ENCODE peak calls at places on chromosomes 3 and 15, in ten cellular contexts. N, B, A, S, Q, E, D, T, H and P are unnamed samples. For H3K4me1, the result is how much of the 10 kb centered on the place peaks cover.

GRCh38 chr3:129020691-129021090 is 19.6 kb downstream of the EFCC1 start:
- DNase-seq in D (no peak), E (no peak), B (no peak), N (no peak), H (no peak), A (no peak), Q (no peak), T (no peak), S (peak), P (no peak)

GRCh38 chr3:30924763-30925162 is 30.3 kb upstream of the GADL1 start:
- DNase-seq in A (no peak), S (no peak), N (no peak), Q (no peak), D (no peak), B (no peak), H (no peak), E (no peak), T (no peak), P (no peak)

GRCh38 chr3:29488922-29489321 is 208.1 kb downstream of the RBMS3 start:
- DNase-seq in E (no peak), S (no peak), T (no peak), D (no peak), A (no peak), Q (no peak), H (no peak), N (no peak), B (no peak), P (no peak)

GRCh38 chr3:81910244-81910852 is 148.9 kb upstream of the GBE1 start:
- DNase-seq in E (no peak), Q (no peak), D (peak), S (no peak), N (no peak), B (peak), A (no peak), H (peak), T (peak), P (peak)

GRCh38 chr3:58048301-58048700 is 40.1 kb downstream of the FLNB start:
- DNase-seq in H (no peak), N (no peak), B (no peak), A (no peak), E (no peak), Q (peak), D (no peak), S (no peak), T (peak), P (no peak)

GRCh38 chr15:22884344-22884743 is 45.9 kb downstream of the NIPA2 start:
- DNase-seq in E (no peak), H (no peak), Q (no peak), A (no peak), N (no peak), S (no peak), B (peak), T (no peak), D (no peak), P (no peak)

GRCh38 chr3:154089416-154090115 is 31.6 kb upstream of the ARHGEF26 start:
- DNase-seq in S (no peak), B (no peak), H (no peak), Q (no peak), D (no peak), T (peak), A (no peak), N (no peak), E (no peak), P (no peak)

GRCh38 chr3:129224984-129225393 is 24.4 kb upstream of the COPG1 start:
- DNase-seq in S (peak), B (no peak), A (no peak), Q (peak), D (peak), T (no peak), N (peak), H (peak), E (peak), P (peak)

GRCh38 chr15:60717008-60717407 is 238.1 kb upstream of the ICE2 start:
- DNase-seq in N (no peak), S (no peak), H (no peak), A (no peak), E (no peak), T (no peak), B (no peak), Q (no peak), D (no peak), P (no peak)

GRCh38 chr3:65633018-65633417 is 405.7 kb downstream of the MAGI1 start:
- DNase-seq in B (no peak), T (peak), D (peak), H (no peak), S (no peak), A (no peak), Q (no peak), N (no peak), E (no peak), P (no peak)

GRCh38 chr3:66473637-66474036 is 27.2 kb downstream of the LRIG1 start:
- DNase-seq in N (no peak), A (no peak), D (no peak), B (no peak), H (no peak), E (no peak), S (no peak), Q (no peak), T (no peak), P (no peak)

GRCh38 chr3:185126201-185126600 is 26.7 kb downstream of the C3orf70 start:
- DNase-seq in H (no peak), Q (no peak), S (no peak), E (no peak), N (no peak), B (no peak), A (no peak), D (no peak), T (no peak), P (no peak)

GRCh38 chr3:168847293-168847883 is 751.7 kb upstream of the GOLIM4 start:
- DNase-seq in A (no peak), T (peak), B (peak), D (peak), S (no peak), E (no peak), Q (no peak), H (no peak), N (no peak), P (no peak)

GRCh38 chr15:48049736-48050135 is 71.1 kb upstream of the SLC24A5 start:
- DNase-seq in N (no peak), Q (no peak), T (no peak), S (no peak), E (no peak), A (no peak), B (no peak), D (no peak), H (no peak), P (no peak)

GRCh38 chr3:42066516-42067181 is 24.5 kb upstream of the TRAK1 start:
- DNase-seq in D (peak), T (peak), N (no peak), B (no peak), E (no peak), A (no peak), H (no peak), Q (no peak), S (no peak), P (no peak)
- H3K4me3 ChIP-seq in D (no peak), T (no peak), N (no peak), B (no peak), E (no peak), A (peak), H (no peak), Q (peak), S (no peak), P (no peak)

DNA sequence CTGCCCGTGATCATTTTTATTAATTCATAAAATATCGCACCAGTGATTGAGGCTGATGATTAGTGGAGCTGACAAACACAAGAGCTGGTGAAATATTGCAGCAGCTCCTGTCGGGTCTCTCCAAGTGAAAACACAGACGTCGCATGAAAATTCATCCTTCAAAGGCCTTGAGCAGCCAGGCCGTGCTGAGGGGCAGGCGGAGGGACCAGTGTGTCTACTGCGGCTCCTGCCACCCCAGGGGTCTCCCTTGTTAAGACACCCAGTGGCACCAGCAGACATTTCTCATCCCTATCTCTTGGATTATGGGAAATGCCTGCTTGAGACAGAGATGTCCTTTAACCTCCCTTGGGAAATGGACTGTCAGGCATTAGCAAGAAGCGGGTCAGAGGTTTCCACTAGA is 289.4 kb upstream of the TLE3 start:
- DNase-seq in B (no peak), E (no peak), S (no peak), N (no peak), T (no peak), A (no peak), Q (no peak), H (no peak), D (no peak), P (no peak)
- H3K4me1 ChIP-seq in B (under half), E (under half), S (under half), N (under half), T (under half), A (under half), Q (under half), H (under half), D (under half), P (under half)

GRCh38 chr15:74400313-74400850 is 32.9 kb upstream of the CYP11A1 start:
- DNase-seq in E (no peak), B (no peak), S (no peak), N (no peak), D (no peak), T (no peak), Q (no peak), A (no peak), H (no peak), P (no peak)
- H3K4me3 ChIP-seq in E (no peak), B (no peak), S (no peak), N (no peak), D (no peak), T (no peak), Q (no peak), A (no peak), H (no peak), P (peak)

DNA sequence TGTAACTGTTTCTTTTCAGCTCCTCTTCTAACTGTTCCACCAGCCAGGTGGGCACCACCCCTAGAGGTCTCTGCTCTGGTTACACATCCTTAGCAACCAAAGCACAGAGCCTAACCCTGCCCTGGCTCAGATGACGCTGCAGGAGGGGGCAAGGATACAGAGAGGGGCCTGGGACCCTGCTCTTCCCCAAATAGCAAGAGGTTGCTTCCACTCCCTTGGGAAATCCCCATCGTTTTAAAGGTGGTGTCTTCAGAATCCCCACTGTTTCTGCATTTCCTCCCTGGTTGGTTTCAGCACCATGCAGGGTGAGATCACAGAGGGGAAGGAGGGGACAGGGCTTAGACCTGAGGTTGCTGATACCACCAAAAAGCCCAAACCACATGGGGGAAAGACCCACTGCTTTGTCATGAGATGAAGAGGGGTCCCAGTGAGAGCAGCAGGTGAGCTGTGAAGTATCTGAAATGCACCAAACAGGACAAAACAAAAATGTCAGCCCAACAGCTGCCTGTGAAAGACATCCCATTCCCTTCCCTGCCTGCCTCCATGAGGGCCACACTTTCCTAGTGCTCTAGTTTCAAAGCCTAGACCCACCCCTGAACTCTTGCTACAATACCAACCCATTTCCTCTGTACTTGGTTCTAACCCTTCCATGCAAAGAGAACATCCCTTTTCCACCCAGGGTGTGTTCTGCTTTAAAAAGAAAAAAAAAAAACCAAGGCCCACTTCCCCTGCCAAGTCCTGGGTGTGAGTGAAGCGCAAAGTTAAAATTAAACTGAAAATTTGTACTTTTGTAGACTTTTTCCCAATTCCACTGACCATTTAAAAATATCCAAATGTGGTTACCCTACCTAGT is 29.0 kb downstream of the ANP32A start:
- DNase-seq in N (no peak), B (no peak), Q (no peak), E (no peak), H (no peak), T (peak), A (no peak), D (no peak), S (no peak), P (peak)
- H3K4me1 ChIP-seq in N (half or more), B (half or more), Q (half or more), E (under half), H (half or more), T (under half), A (under half), D (half or more), S (half or more), P (half or more)